ENCODE peak calls at places on chromosomes 16 and 17, in four cellular contexts. M is anterior cingulate cortex; E is activated CD8-positive, alpha-beta T cell treated with anti-CD3 and anti-CD28 coated beads, Interleukin-2, amount 10 ng/mL, durations not matched to agents 7 days and 5 days; S is iPS DF 19.7. R is an unnamed sample.

GRCh38 chr16:25966172-25967097 is 274.7 kb downstream of the HS3ST4 start:
- DNase-seq in E (peak), S (no peak), M (no peak), R (no peak)

GRCh38 chr16:58459344-58460218 is 40.4 kb upstream of the NDRG4 start:
- DNase-seq in M (no peak), S (no peak), E (peak), R (no peak)

GRCh38 chr17:15655162-15655561 is 28.9 kb downstream of the TRIM16 start:
- DNase-seq in E (no peak), S (no peak), M (no peak), R (no peak)

GRCh38 chr17:79970576-79971068 is 65.0 kb downstream of the TBC1D16 start:
- DNase-seq in S (no peak), E (peak), M (no peak), R (no peak)

GRCh38 chr16:16015849-16016248 is 66.4 kb downstream of the ABCC1 start:
- DNase-seq in S (no peak), E (no peak), M (no peak), R (no peak)

GRCh38 chr17:43015579-43015978 is 6.6 kb downstream of the VAT1 start:
- DNase-seq in M (no peak), E (no peak), S (no peak), R (no peak)

GRCh38 chr16:58678716-58679115 is 5.9 kb downstream of the SLC38A7 start:
- DNase-seq in M (peak), E (no peak), S (no peak), R (no peak)

GRCh38 chr17:7114875-7115614 is 423 bp upstream of the ASGR2 start:
- DNase-seq in M (no peak), E (no peak), S (no peak), R (no peak)

GRCh38 chr16:3839402-3840184 is 40.9 kb downstream of the CREBBP start:
- DNase-seq in E (no peak), S (no peak), M (no peak), R (no peak)

GRCh38 chr16:31333686-31334649 is 21.0 kb upstream of the ITGAX start:
- DNase-seq in M (no peak), S (no peak), E (peak), R (peak)

GRCh38 chr17:78925234-78925633 is at the start of gene TIMP2:
- DNase-seq in E (peak), M (peak), S (no peak), R (no peak)

GRCh38 chr16:20385844-20386832 is 18.4 kb downstream of the PDILT start:
- DNase-seq in E (peak), M (peak), S (peak), R (peak)

GRCh38 chr17:72575542-72576233 is 454.9 kb downstream of the SOX9 start:
- DNase-seq in S (no peak), E (no peak), M (no peak), R (no peak)

GRCh38 chr16:83353241-83353640 is 454.5 kb upstream of the HSBP1 start:
- DNase-seq in E (no peak), S (no peak), M (no peak), R (no peak)

GRCh38 chr17:30995347-30995746 is 24.5 kb downstream of the RNF135 start:
- DNase-seq in E (no peak), S (no peak), M (no peak), R (no peak)

GRCh38 chr16:88732172-88732960 is 26.1 kb downstream of the CTU2 start:
- DNase-seq in M (no peak), S (no peak), E (no peak), R (no peak)

GRCh38 chr17:70169707-70170597 is 620 bp downstream of the KCNJ2 start:
- DNase-seq in S (no peak), M (no peak), E (no peak), R (no peak)

GRCh38 chr17:48597775-48598631 is 4.4 kb upstream of the HOXB5 start:
- DNase-seq in E (peak), S (no peak), M (no peak), R (no peak)

GRCh38 chr16:68592466-68593337 is 52.4 kb upstream of the CDH3 start:
- DNase-seq in M (no peak), S (no peak), E (peak), R (no peak)

GRCh38 chr16:12203780-12204351 is 227.3 kb downstream of the SNX29 start:
- DNase-seq in E (no peak), M (no peak), S (no peak), R (no peak)

GRCh38 chr16:5347561-5347960 is 250.0 kb upstream of the EEF2KMT start:
- DNase-seq in M (no peak), S (no peak), E (no peak), R (no peak)

GRCh38 chr16:52553322-52553721 is 6.4 kb upstream of the TOX3 start:
- DNase-seq in M (no peak), E (no peak), S (no peak), R (no peak)

GRCh38 chr17:27569257-27569722 is 61.7 kb upstream of the LGALS9 start:
- DNase-seq in S (peak), M (no peak), E (peak), R (peak)

GRCh38 chr16:88924834-88925539 is 52.0 kb downstream of the CBFA2T3 start:
- DNase-seq in S (no peak), E (no peak), M (no peak), R (peak)

GRCh38 chr16:69566437-69567030 is 768 bp downstream of the NFAT5 start:
- DNase-seq in E (peak), S (no peak), M (peak), R (no peak)

GRCh38 chr17:78233678-78234077 is 2.2 kb downstream of the TMEM235 start:
- DNase-seq in S (no peak), E (no peak), M (no peak), R (no peak)

GRCh38 chr17:14464741-14465140 is 163.9 kb downstream of the HS3ST3B1 start:
- DNase-seq in M (no peak), S (no peak), E (no peak), R (no peak)

GRCh38 chr16:85269165-85269564 is 156.9 kb upstream of the CIBAR2 start:
- DNase-seq in M (no peak), S (no peak), E (no peak), R (no peak)

R was measured in NT2/D1.